ENCODE peak calls at places on chromosomes 2 and 18, in six cellular contexts. B, S, N, H, R and A are unnamed samples.

GRCh38 chr2:239959059-239959971 is 65.8 kb downstream of the NDUFA10 start:
- DNase-seq in B (peak), S (no peak), N (no peak), H (peak), R (no peak), A (peak)

GRCh38 chr2:190637331-190637734 is 11.6 kb upstream of the NAB1 start:
- DNase-seq in B (no peak), S (no peak), N (peak), H (peak), R (no peak), A (peak)

GRCh38 chr18:26549103-26549485 is 741 bp upstream of the KCTD1 start:
- DNase-seq in B (peak), S (peak), N (peak), H (peak), R (peak), A (peak)

GRCh38 chr2:213455316-213456008 is 171.2 kb downstream of the SPAG16 start:
- DNase-seq in B (no peak), S (no peak), N (no peak), H (no peak), R (peak), A (no peak)

GRCh38 chr2:51219468-51219867 is 187.5 kb upstream of the NRXN1 start:
- DNase-seq in B (no peak), S (no peak), N (no peak), H (peak), R (peak), A (peak)

GRCh38 chr2:220753486-220753885 is 818.6 kb downstream of the EPHA4 start:
- DNase-seq in B (no peak), S (no peak), N (no peak), H (no peak), R (no peak), A (peak)

GRCh38 chr2:118807668-118808428 is 39.6 kb downstream of the EN1 start:
- DNase-seq in B (no peak), S (no peak), N (no peak), H (no peak), R (peak), A (no peak)

GRCh38 chr2:11698009-11698922 is 28.3 kb upstream of the NTSR2 start:
- DNase-seq in B (no peak), S (peak), N (no peak), H (peak), R (no peak), A (peak)

GRCh38 chr18:71998547-71998946 is 545.6 kb downstream of the CBLN2 start:
- DNase-seq in B (no peak), S (no peak), N (peak), H (no peak), R (no peak), A (no peak)

GRCh38 chr2:134234535-134234934 is 19.3 kb upstream of the MGAT5 start:
- DNase-seq in B (no peak), S (no peak), N (peak), H (no peak), R (no peak), A (no peak)

GRCh38 chr2:61512768-61513398 is 25.3 kb downstream of the XPO1 start:
- DNase-seq in B (no peak), S (no peak), N (no peak), H (no peak), R (no peak), A (no peak)

GRCh38 chr2:170098626-170099312 is 79.2 kb upstream of the MYO3B start:
- DNase-seq in B (no peak), S (no peak), N (no peak), H (peak), R (no peak), A (no peak)

GRCh38 chr18:55982992-55983391 is 395.0 kb upstream of the TCF4 start:
- DNase-seq in B (no peak), S (no peak), N (peak), H (no peak), R (peak), A (peak)

GRCh38 chr2:138956116-138956515 is 175.9 kb upstream of the NXPH2 start:
- DNase-seq in B (no peak), S (no peak), N (peak), H (no peak), R (peak), A (no peak)

GRCh38 chr2:37350034-37350433 is 5.6 kb downstream of the QPCT start:
- DNase-seq in B (no peak), S (no peak), N (no peak), H (peak), R (peak), A (no peak)

GRCh38 chr2:101995804-101996203 is 4.0 kb downstream of the IL1R2 start:
- DNase-seq in B (no peak), S (no peak), N (no peak), H (no peak), R (no peak), A (no peak)

GRCh38 chr2:156673271-156673615 is 237.1 kb downstream of the GPD2 start:
- DNase-seq in B (no peak), S (no peak), N (no peak), H (no peak), R (no peak), A (no peak)

GRCh38 chr2:15408759-15409158 is 152.4 kb downstream of the NBAS start:
- DNase-seq in B (no peak), S (no peak), N (no peak), H (no peak), R (no peak), A (no peak)
- H3K4me3 ChIP-seq in B (no peak), S (no peak), N (no peak), H (no peak), R (no peak), A (no peak)

DNA sequence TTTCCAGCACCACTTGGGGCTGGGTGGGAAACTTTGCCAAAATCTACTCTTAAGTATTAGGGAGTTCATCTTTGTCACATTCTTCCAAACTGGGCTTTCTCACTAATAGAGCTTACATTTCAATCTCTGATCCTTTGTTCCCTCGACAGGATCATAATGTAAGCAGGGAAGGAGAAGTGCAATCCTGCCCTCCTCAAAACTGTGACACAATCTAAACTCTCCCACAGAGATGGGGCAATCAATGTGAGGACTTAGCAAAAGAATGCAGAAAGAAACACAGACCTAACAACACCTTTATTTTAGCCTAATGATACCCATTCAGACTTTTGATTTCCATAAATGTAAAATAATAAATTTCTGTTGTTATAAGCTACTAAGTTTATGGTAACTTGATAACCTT is 40.8 kb downstream of the DSEL start:
- DNase-seq in B (no peak), S (no peak), N (peak), H (peak), R (no peak), A (peak)
- TF ChIP-seq CTCF in B (no peak), S (no peak), N (no peak), H (no peak), R (no peak), A (no peak)

DNA sequence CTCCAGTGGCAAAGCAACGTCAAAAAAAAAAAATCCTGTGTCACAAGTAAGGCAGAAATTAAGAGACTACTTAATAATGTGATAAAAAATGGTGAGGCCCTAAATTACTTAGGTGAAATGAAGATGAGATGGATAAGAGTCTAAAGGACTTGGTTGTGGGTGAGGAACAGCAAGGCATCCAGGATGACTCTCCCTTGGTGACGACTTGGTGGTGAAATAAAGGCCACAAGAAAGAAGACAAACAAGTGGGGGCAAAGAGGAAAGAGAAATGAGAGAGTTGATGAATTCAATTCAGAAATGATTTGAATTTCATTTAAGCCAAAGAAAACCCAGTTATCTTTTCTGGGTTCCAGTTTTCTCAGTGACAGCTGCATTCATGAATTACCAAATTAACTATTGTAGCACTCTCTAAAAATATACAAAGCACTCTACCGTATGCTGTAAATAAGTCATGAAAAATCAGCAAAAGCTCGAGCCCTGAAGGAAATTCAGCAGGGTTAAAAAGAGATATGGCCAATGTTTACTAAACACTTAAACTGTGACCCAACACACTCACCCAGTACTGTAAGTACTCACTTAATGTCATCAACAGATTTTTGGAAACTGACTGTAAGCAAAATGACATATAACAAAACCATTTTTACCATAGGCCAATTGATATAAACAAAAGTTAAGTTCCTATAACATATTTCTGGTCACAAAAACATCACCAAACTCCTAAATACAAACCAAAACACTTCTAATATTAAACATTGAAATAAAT is 1.4 kb downstream of the METTL8 start:
- DNase-seq in B (no peak), S (no peak), N (peak), H (no peak), R (no peak), A (no peak)
- H3K4me3 ChIP-seq in B (peak), S (no peak), N (peak), H (no peak), R (peak), A (no peak)

GRCh38 chr2:65711863-65712262 is 279.5 kb upstream of the SPRED2 start:
- DNase-seq in B (no peak), S (no peak), N (no peak), H (no peak), R (no peak), A (no peak)

GRCh38 chr2:65710356-65710755 is 278.0 kb upstream of the SPRED2 start:
- DNase-seq in B (no peak), S (no peak), N (no peak), H (no peak), R (no peak), A (no peak)

GRCh38 chr2:65708129-65708528 is 275.7 kb upstream of the SPRED2 start:
- DNase-seq in B (no peak), S (no peak), N (no peak), H (no peak), R (no peak), A (peak)

GRCh38 chr2:65706376-65706775 is 274.0 kb upstream of the SPRED2 start:
- DNase-seq in B (no peak), S (no peak), N (no peak), H (no peak), R (no peak), A (no peak)

DNA sequence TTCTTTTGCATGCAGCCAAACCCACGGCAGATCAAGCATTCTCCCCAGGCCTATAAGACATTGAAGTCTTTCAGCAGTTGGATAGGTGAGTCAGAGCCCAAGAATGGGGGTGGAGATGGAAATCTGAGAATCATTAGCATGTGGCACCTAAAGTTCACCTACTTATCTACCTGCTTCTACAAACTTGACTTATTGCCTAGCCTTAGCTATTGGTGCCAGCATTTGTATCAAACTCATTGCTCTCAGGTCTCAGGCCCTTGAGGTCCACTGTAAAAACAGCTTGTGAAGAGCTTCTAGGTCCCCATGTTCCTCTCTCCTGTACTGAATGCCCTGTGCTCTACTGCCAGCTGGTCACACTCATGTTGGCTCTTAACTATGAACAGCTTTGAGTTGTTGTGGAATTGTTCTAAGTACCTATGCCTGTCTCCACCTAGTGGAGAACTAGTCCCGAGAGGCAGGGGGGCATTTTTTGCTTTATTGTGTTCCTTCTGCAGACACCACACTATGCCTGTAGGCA is 278.4 kb upstream of the SPRED2 start:
- DNase-seq in B (no peak), S (no peak), N (peak), H (peak), R (peak), A (peak)
- TF ChIP-seq CTCF in B (no peak), S (peak), N (peak), H (peak), R (peak), A (peak)